ENCODE peak calls at places on chromosome 15, in ten cellular contexts. J is tibial artery, F is epithelial cell of esophagus, E is fibroblast of the aortic adventitia, V is sigmoid colon, M is AG09309, O is HFF-Myc, I is RWPE2, P is HCT116, L is heart left ventricle. Q is an unnamed sample.

GRCh38 chr15:52394020-52394608 is 98.5 kb upstream of the MYO5C start:
- DNase-seq in V (no peak), P (no peak), I (no peak), M (no peak), L (no peak), J (no peak), E (no peak), O (no peak), F (no peak), Q (no peak)

GRCh38 chr15:45093622-45094357 is 20.2 kb downstream of the DUOX2 start:
- DNase-seq in I (no peak), P (no peak), E (no peak), L (no peak), J (no peak), V (peak), O (no peak), M (no peak), F (no peak), Q (no peak)

GRCh38 chr15:60633426-60633968 is 154.6 kb upstream of the ICE2 start:
- DNase-seq in M (no peak), F (no peak), P (no peak), I (no peak), V (no peak), O (no peak), J (no peak), E (no peak), L (no peak), Q (no peak)

GRCh38 chr15:64706011-64706911 is 69.1 kb downstream of the RBPMS2 start:
- DNase-seq in P (no peak), E (no peak), J (no peak), O (no peak), F (no peak), V (no peak), L (no peak), I (no peak), M (no peak), Q (no peak)

GRCh38 chr15:80549712-80550111 is 145.4 kb upstream of the ABHD17C start:
- DNase-seq in F (no peak), M (no peak), L (no peak), O (peak), E (peak), I (no peak), J (no peak), V (no peak), P (no peak), Q (no peak)

GRCh38 chr15:56917652-56918045 is 795 bp upstream of the TCF12 start:
- DNase-seq in J (no peak), M (no peak), O (no peak), I (no peak), V (no peak), L (no peak), E (no peak), F (no peak), P (no peak), Q (no peak)

GRCh38 chr15:36785396-36785795 is 206.0 kb downstream of the CDIN1 start:
- DNase-seq in I (no peak), O (no peak), F (no peak), L (no peak), J (no peak), P (no peak), V (no peak), E (no peak), M (no peak), Q (no peak)

GRCh38 chr15:60535265-60535664 is 56.3 kb upstream of the ICE2 start:
- DNase-seq in E (no peak), J (no peak), O (no peak), V (no peak), L (no peak), P (no peak), M (no peak), F (no peak), I (no peak), Q (no peak)

GRCh38 chr15:62624541-62625399 is 417.8 kb upstream of the TPM1 start:
- DNase-seq in J (no peak), F (peak), E (peak), I (no peak), O (peak), M (peak), V (no peak), P (no peak), L (peak), Q (peak)

GRCh38 chr15:27490867-27491595 is 520.0 kb downstream of the GABRG3 start:
- DNase-seq in M (no peak), L (no peak), I (no peak), E (no peak), J (no peak), V (no peak), P (no peak), F (no peak), O (no peak), Q (peak)

GRCh38 chr15:81783076-81783475 is 262.7 kb downstream of the MEX3B start:
- DNase-seq in M (no peak), I (no peak), V (no peak), O (no peak), E (no peak), J (no peak), L (no peak), P (no peak), F (no peak), Q (no peak)

GRCh38 chr15:69092159-69092558 is 68.3 kb upstream of the GLCE start:
- DNase-seq in E (peak), F (peak), O (peak), M (no peak), L (no peak), I (no peak), J (no peak), P (no peak), V (no peak), Q (peak)

GRCh38 chr15:98063311-98063710 is 102.8 kb downstream of the ARRDC4 start:
- DNase-seq in L (no peak), M (no peak), F (no peak), V (no peak), P (no peak), J (no peak), E (peak), O (no peak), I (no peak), Q (no peak)

GRCh38 chr15:95170587-95171380 is 939.4 kb downstream of the MCTP2 start:
- DNase-seq in I (no peak), O (no peak), L (no peak), P (no peak), V (no peak), F (no peak), M (no peak), E (no peak), J (no peak), Q (no peak)

GRCh38 chr15:81113204-81113657 is 20.8 kb upstream of the CFAP161 start:
- DNase-seq in M (no peak), J (no peak), O (no peak), P (no peak), I (no peak), E (no peak), F (no peak), L (no peak), V (no peak), Q (no peak)

GRCh38 chr15:100318880-100319279 is 22.9 kb downstream of the ADAMTS17 start:
- DNase-seq in J (no peak), I (no peak), E (no peak), V (no peak), L (no peak), P (no peak), O (no peak), F (no peak), M (no peak), Q (no peak)

GRCh38 chr15:29818141-29818540 is 4.1 kb downstream of the TJP1 start:
- DNase-seq in I (no peak), L (no peak), V (no peak), P (no peak), J (no peak), M (no peak), O (no peak), F (peak), E (no peak), Q (no peak)
- H3K4me3 ChIP-seq in I (no peak), L (no peak), V (no peak), P (no peak), J (no peak), M (no peak), O (no peak), F (no peak), E (no peak), Q (no peak)

DNA sequence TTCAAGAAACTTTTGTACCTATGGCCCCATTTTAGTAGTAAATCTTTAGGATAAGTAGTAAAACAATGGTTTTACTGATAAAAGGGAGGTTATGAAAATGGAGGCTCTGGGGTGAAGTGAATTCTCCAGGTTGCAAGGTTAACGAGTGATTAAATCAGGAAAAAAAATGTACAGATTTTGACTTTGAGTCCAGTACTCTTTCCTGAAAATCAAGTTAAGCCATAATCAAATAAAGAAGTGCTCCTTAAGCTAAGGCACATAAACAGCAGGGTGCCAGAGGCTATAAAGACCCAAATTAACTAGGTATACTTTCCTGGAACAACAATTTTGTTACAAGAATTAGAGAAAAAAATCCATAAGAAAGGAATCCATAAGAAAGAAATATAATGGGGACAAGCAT is 114.7 kb downstream of the DPH6 start:
- DNase-seq in L (no peak), E (no peak), M (no peak), J (no peak), P (no peak), F (no peak), I (no peak), O (no peak), V (no peak), Q (no peak)
- TF ChIP-seq CTCF in L (no peak), E (no peak), M (no peak), J (no peak), P (no peak), F (no peak), I (no peak), O (no peak), V (no peak), Q (no peak)

GRCh38 chr15:51310064-51310463 is 28.3 kb downstream of the CYP19A1 start:
- DNase-seq in M (peak), E (peak), F (no peak), V (no peak), J (peak), L (no peak), I (peak), O (no peak), P (no peak), Q (no peak)
- H3K4me3 ChIP-seq in M (no peak), E (no peak), F (no peak), V (no peak), J (no peak), L (no peak), I (no peak), O (no peak), P (no peak), Q (no peak)

GRCh38 chr15:85005319-85005718 is 23.7 kb downstream of the PDE8A start:
- DNase-seq in L (no peak), F (no peak), E (peak), V (no peak), I (no peak), P (no peak), M (no peak), J (no peak), O (no peak), Q (no peak)
- TF ChIP-seq CTCF in L (no peak), F (no peak), E (no peak), V (no peak), I (peak), P (peak), M (peak), J (no peak), O (no peak), Q (peak)

GRCh38 chr15:25784876-25785642 is 78.1 kb downstream of the ATP10A start:
- DNase-seq in M (peak), L (no peak), E (peak), F (no peak), P (no peak), J (peak), O (no peak), I (no peak), V (peak), Q (no peak)
- H3K4me3 ChIP-seq in M (no peak), L (no peak), E (no peak), F (no peak), P (no peak), J (no peak), O (no peak), I (no peak), V (no peak), Q (no peak)

GRCh38 chr15:70210538-70210937 is 112.8 kb upstream of the TLE3 start:
- DNase-seq in P (no peak), F (no peak), O (no peak), V (no peak), J (no peak), E (no peak), I (peak), M (no peak), L (no peak), Q (no peak)
- TF ChIP-seq CTCF in P (peak), F (no peak), O (peak), V (no peak), J (no peak), E (no peak), I (no peak), M (no peak), L (no peak), Q (no peak)

GRCh38 chr15:55741592-55742497 is 1.1 kb downstream of the PRTG start:
- DNase-seq in F (peak), J (no peak), P (no peak), E (no peak), V (no peak), L (peak), M (no peak), I (no peak), O (no peak), Q (no peak)

GRCh38 chr15:55742498-55742926 is 440 bp downstream of the PRTG start:
- DNase-seq in O (no peak), I (peak), M (no peak), L (peak), F (peak), J (no peak), P (no peak), E (peak), V (peak), Q (no peak)

GRCh38 chr15:55740479-55740878 is 2.5 kb downstream of the PRTG start:
- DNase-seq in J (no peak), P (no peak), V (no peak), I (no peak), F (no peak), L (no peak), M (no peak), E (no peak), O (no peak), Q (no peak)

GRCh38 chr15:55739641-55740040 is 3.3 kb downstream of the PRTG start:
- DNase-seq in O (no peak), M (no peak), P (no peak), J (no peak), V (no peak), I (no peak), L (no peak), E (no peak), F (no peak), Q (no peak)

DNA sequence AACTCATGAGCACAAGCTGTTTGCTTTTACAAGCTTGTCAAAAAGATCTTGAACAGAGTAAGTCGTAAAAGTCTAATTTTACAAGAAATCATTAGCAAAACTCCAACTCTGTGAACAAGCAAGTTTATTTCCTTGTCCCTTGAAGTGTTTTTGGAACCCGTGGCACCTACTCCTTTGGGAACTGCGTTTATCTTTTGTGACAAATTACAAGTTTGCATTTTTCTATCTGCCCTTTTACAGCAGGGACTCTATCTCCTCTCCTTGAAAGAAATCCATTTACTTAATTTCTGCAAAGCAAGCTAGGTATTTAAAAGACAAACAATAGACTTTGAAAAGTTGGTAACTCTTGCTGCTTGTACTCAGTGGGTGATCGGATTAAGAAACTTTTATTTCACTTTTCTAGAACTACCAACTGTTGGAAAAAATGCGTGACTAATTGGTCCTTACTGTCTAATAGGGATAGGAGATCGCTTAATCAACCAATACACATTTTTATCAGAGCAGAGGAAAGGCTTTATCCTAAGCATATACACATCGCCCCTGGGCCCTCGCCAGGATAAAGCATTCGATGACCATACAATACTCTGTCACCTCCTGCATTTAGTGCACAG is 1.9 kb downstream of the PRTG start:
- DNase-seq in F (no peak), I (no peak), L (no peak), V (no peak), M (no peak), O (no peak), P (no peak), E (no peak), J (no peak), Q (no peak)
- H3K4me3 ChIP-seq in F (no peak), I (no peak), L (peak), V (peak), M (no peak), O (peak), P (no peak), E (peak), J (no peak), Q (peak)

GRCh38 chr15:73325191-73325980 is 43.4 kb downstream of the HCN4 start:
- DNase-seq in J (no peak), F (no peak), L (no peak), I (peak), E (no peak), P (no peak), V (peak), M (no peak), O (no peak), Q (no peak)
- TF ChIP-seq CTCF in J (no peak), F (no peak), L (peak), I (no peak), E (no peak), P (peak), V (no peak), M (peak), O (peak), Q (peak)

GRCh38 chr15:58487724-58488120 is 55.9 kb downstream of the LIPC start:
- DNase-seq in I (no peak), M (no peak), V (no peak), P (no peak), O (no peak), F (no peak), E (no peak), J (no peak), L (no peak), Q (no peak)
- H3K4me3 ChIP-seq in I (no peak), M (no peak), V (no peak), P (no peak), O (no peak), F (no peak), E (no peak), J (no peak), L (no peak), Q (no peak)

GRCh38 chr15:65962187-65962586 is 92.9 kb downstream of the RAB11A start:
- DNase-seq in I (no peak), F (peak), V (no peak), E (no peak), L (no peak), P (no peak), J (no peak), O (no peak), M (no peak), Q (no peak)
- TF ChIP-seq CTCF in I (peak), F (peak), V (no peak), E (peak), L (no peak), P (no peak), J (no peak), O (no peak), M (peak), Q (no peak)